ENCODE peak calls at places on chromosomes 12 and 14, in five cellular contexts. One of them, this sample, is unnamed.

GRCh38 chr12:3821441-3821840 is 51.8 kb downstream of the PARP11 start:
- DNase-seq in heart right ventricle: no peak
- DNase-seq in Peyer's patch: no peak
- DNase-seq in Karpas-422: no peak
- DNase-seq in aorta: no peak
- DNase-seq in this sample: no peak

GRCh38 chr14:68667313-68667791 is 125.5 kb downstream of the ZFP36L1 start:
- DNase-seq in heart right ventricle: no peak
- DNase-seq in Peyer's patch: no peak
- DNase-seq in Karpas-422: no peak
- DNase-seq in aorta: no peak
- DNase-seq in this sample: no peak

GRCh38 chr14:93228550-93228949 is 21.5 kb downstream of the UBR7 start:
- DNase-seq in heart right ventricle: no peak
- DNase-seq in Peyer's patch: no peak
- DNase-seq in Karpas-422: no peak
- DNase-seq in aorta: no peak
- DNase-seq in this sample: no peak

GRCh38 chr12:124479680-124480468 is 87.5 kb downstream of the NCOR2 start:
- DNase-seq in heart right ventricle: no peak
- DNase-seq in Peyer's patch: no peak
- DNase-seq in Karpas-422: no peak
- DNase-seq in aorta: no peak
- DNase-seq in this sample: no peak

GRCh38 chr12:30826276-30826675 is 71.5 kb upstream of the CAPRIN2 start:
- DNase-seq in heart right ventricle: no peak
- DNase-seq in Peyer's patch: no peak
- DNase-seq in Karpas-422: no peak
- DNase-seq in aorta: no peak
- DNase-seq in this sample: no peak

GRCh38 chr14:52059614-52060013 is 9.2 kb downstream of the NID2 start:
- DNase-seq in heart right ventricle: no peak
- DNase-seq in Peyer's patch: no peak
- DNase-seq in Karpas-422: no peak
- DNase-seq in aorta: no peak
- DNase-seq in this sample: no peak

GRCh38 chr12:106030210-106031175 is 108.3 kb downstream of the NUAK1 start:
- DNase-seq in heart right ventricle: no peak
- DNase-seq in Peyer's patch: no peak
- DNase-seq in Karpas-422: no peak
- DNase-seq in aorta: no peak
- DNase-seq in this sample: no peak

GRCh38 chr12:106226884-106227640 is 20.8 kb downstream of the CKAP4 start:
- DNase-seq in heart right ventricle: peak
- DNase-seq in Peyer's patch: no peak
- DNase-seq in Karpas-422: peak
- DNase-seq in aorta: no peak
- DNase-seq in this sample: no peak

GRCh38 chr12:84712747-84713146 is 199.9 kb downstream of the SLC6A15 start:
- DNase-seq in heart right ventricle: no peak
- DNase-seq in Peyer's patch: no peak
- DNase-seq in Karpas-422: no peak
- DNase-seq in aorta: no peak
- DNase-seq in this sample: no peak

GRCh38 chr14:67734675-67735074 is 33.0 kb downstream of the RDH12 start:
- DNase-seq in heart right ventricle: peak
- DNase-seq in Peyer's patch: no peak
- DNase-seq in Karpas-422: no peak
- DNase-seq in aorta: no peak
- DNase-seq in this sample: no peak

GRCh38 chr12:122021193-122021821 is 377 bp upstream of the BCL7A start:
- DNase-seq in heart right ventricle: no peak
- DNase-seq in Peyer's patch: no peak
- DNase-seq in Karpas-422: peak
- DNase-seq in aorta: peak
- DNase-seq in this sample: peak

GRCh38 chr14:62179367-62180018 is 417.3 kb downstream of the SNAPC1 start:
- DNase-seq in heart right ventricle: peak
- DNase-seq in Peyer's patch: no peak
- DNase-seq in Karpas-422: peak
- DNase-seq in aorta: no peak
- DNase-seq in this sample: peak

GRCh38 chr12:93624595-93625294 is 52.3 kb downstream of the SOCS2 start:
- DNase-seq in heart right ventricle: no peak
- DNase-seq in Peyer's patch: no peak
- DNase-seq in Karpas-422: no peak
- DNase-seq in aorta: no peak
- DNase-seq in this sample: no peak

GRCh38 chr14:66105819-66106218 is 380.4 kb upstream of the CCDC196 start:
- DNase-seq in heart right ventricle: no peak
- DNase-seq in Peyer's patch: no peak
- DNase-seq in Karpas-422: no peak
- DNase-seq in aorta: no peak
- DNase-seq in this sample: no peak

GRCh38 chr12:32947203-32947795 is 50.7 kb upstream of the PKP2 start:
- DNase-seq in heart right ventricle: no peak
- DNase-seq in Peyer's patch: no peak
- DNase-seq in Karpas-422: peak
- DNase-seq in aorta: no peak
- DNase-seq in this sample: no peak

GRCh38 chr12:108701779-108702435 is 29.4 kb downstream of the CORO1C start:
- DNase-seq in heart right ventricle: no peak
- DNase-seq in Peyer's patch: no peak
- DNase-seq in Karpas-422: no peak
- DNase-seq in aorta: no peak
- DNase-seq in this sample: no peak

GRCh38 chr12:58346032-58346632 is 404.8 kb downstream of the ATP23 start:
- DNase-seq in heart right ventricle: no peak
- DNase-seq in Peyer's patch: no peak
- DNase-seq in Karpas-422: peak
- DNase-seq in aorta: no peak
- DNase-seq in this sample: no peak

GRCh38 chr14:51512321-51512720 is 139.4 kb upstream of the FRMD6 start:
- DNase-seq in heart right ventricle: no peak
- DNase-seq in Peyer's patch: no peak
- DNase-seq in Karpas-422: no peak
- DNase-seq in aorta: no peak
- DNase-seq in this sample: no peak

GRCh38 chr12:26771861-26772260 is 61.1 kb downstream of the ITPR2 start:
- DNase-seq in heart right ventricle: no peak
- DNase-seq in Peyer's patch: no peak
- DNase-seq in Karpas-422: no peak
- DNase-seq in aorta: no peak
- DNase-seq in this sample: no peak

GRCh38 chr12:46571593-46571992 is 199.0 kb upstream of the SLC38A2 start:
- DNase-seq in heart right ventricle: no peak
- DNase-seq in Peyer's patch: no peak
- DNase-seq in Karpas-422: no peak
- DNase-seq in aorta: no peak
- DNase-seq in this sample: no peak

GRCh38 chr12:65778268-65779090 is 45.8 kb upstream of the HMGA2 start:
- DNase-seq in heart right ventricle: no peak
- DNase-seq in Peyer's patch: no peak
- DNase-seq in Karpas-422: no peak
- DNase-seq in aorta: no peak
- DNase-seq in this sample: no peak

GRCh38 chr12:120012067-120012621 is 23.1 kb downstream of the BICDL1 start:
- DNase-seq in heart right ventricle: no peak
- DNase-seq in Peyer's patch: peak
- DNase-seq in Karpas-422: peak
- DNase-seq in aorta: no peak
- DNase-seq in this sample: no peak

GRCh38 chr12:60921541-60921940 is 1325.7 kb downstream of the SLC16A7 start:
- DNase-seq in heart right ventricle: no peak
- DNase-seq in Peyer's patch: no peak
- DNase-seq in Karpas-422: no peak
- DNase-seq in aorta: no peak
- DNase-seq in this sample: no peak

GRCh38 chr12:26011099-26011498 is 52.6 kb downstream of the RASSF8 start:
- DNase-seq in heart right ventricle: no peak
- DNase-seq in Peyer's patch: no peak
- DNase-seq in Karpas-422: no peak
- DNase-seq in aorta: no peak
- DNase-seq in this sample: no peak

GRCh38 chr12:109723311-109723791 is 9.7 kb downstream of the FAM222A start:
- DNase-seq in heart right ventricle: peak
- DNase-seq in Peyer's patch: no peak
- DNase-seq in Karpas-422: no peak
- DNase-seq in aorta: peak
- DNase-seq in this sample: peak

GRCh38 chr14:99131632-99132271 is 140.2 kb downstream of the BCL11B start:
- DNase-seq in heart right ventricle: no peak
- DNase-seq in Peyer's patch: no peak
- DNase-seq in Karpas-422: no peak
- DNase-seq in aorta: peak
- DNase-seq in this sample: no peak

GRCh38 chr12:13038491-13039161 is 5.6 kb upstream of the FAM234B start:
- DNase-seq in heart right ventricle: no peak
- DNase-seq in Peyer's patch: no peak
- DNase-seq in Karpas-422: no peak
- DNase-seq in aorta: no peak
- DNase-seq in this sample: no peak

GRCh38 chr14:80425686-80426085 is 214.4 kb upstream of the DIO2 start:
- DNase-seq in heart right ventricle: no peak
- DNase-seq in Peyer's patch: no peak
- DNase-seq in Karpas-422: no peak
- DNase-seq in aorta: no peak
- DNase-seq in this sample: no peak

GRCh38 chr12:29807125-29807524 is 23.4 kb upstream of the TMTC1 start:
- DNase-seq in heart right ventricle: no peak
- DNase-seq in Peyer's patch: no peak
- DNase-seq in Karpas-422: no peak
- DNase-seq in aorta: no peak
- DNase-seq in this sample: no peak

GRCh38 chr12:40980346-40981005 is 207.6 kb upstream of the PDZRN4 start:
- DNase-seq in heart right ventricle: no peak
- DNase-seq in Peyer's patch: no peak
- DNase-seq in Karpas-422: no peak
- DNase-seq in aorta: no peak
- DNase-seq in this sample: no peak

GRCh38 chr12:107537464-107538119 is 148.0 kb upstream of the PWP1 start:
- DNase-seq in heart right ventricle: no peak
- DNase-seq in Peyer's patch: no peak
- DNase-seq in Karpas-422: no peak
- DNase-seq in aorta: no peak
- DNase-seq in this sample: no peak

GRCh38 chr12:49673446-49674317 is 33.5 kb downstream of the FMNL3 start:
- DNase-seq in heart right ventricle: peak
- DNase-seq in Peyer's patch: peak
- DNase-seq in Karpas-422: no peak
- DNase-seq in aorta: peak
- DNase-seq in this sample: peak

GRCh38 chr12:45966486-45966885 is 23.9 kb downstream of the SCAF11 start:
- DNase-seq in heart right ventricle: no peak
- DNase-seq in Peyer's patch: no peak
- DNase-seq in Karpas-422: no peak
- DNase-seq in aorta: no peak
- DNase-seq in this sample: no peak

DNA sequence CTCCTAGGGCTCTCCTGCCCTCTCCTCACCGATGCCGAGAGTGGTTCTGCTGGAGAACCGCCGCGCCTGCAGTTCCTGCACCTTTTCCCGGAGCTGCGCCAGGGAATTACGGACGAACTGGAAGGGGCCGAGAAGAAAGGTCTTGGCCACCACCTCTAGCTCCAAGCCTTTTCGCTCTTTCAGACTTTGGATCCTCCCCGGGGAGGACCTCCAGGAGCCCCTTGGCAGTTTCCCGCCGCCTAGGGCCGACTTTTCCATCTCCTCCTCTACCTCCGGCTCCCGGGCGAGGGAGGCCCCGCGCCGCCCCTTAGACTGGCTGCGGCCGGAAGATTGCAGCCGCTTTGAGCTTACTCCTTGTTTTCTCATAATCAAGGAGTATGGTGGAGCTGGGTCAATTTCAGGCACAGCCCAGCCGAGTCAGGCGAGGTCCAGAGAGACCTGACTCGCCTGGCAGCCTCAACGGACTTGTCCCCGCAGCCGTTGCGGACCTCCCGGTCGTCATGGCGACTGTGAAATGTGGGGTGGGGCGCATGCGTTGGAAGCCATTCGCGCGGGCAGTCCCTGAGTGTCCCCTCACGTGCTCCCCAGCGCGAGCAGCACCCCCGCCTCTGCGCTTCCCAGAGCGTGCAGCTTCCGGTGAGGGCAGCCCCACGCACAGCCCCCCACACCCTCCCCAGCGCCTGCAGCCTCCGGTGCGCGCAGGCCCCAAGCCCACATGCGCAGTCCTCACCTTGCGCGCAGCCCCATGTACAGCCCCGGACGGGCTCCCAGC is at the start of gene DPY19L2:
- DNase-seq in heart right ventricle: peak
- DNase-seq in Peyer's patch: peak
- DNase-seq in Karpas-422: no peak
- DNase-seq in aorta: peak
- DNase-seq in this sample: peak
- H3K27ac ChIP-seq in heart right ventricle: peak
- H3K27ac ChIP-seq in Peyer's patch: peak
- H3K27ac ChIP-seq in Karpas-422: no peak
- H3K27ac ChIP-seq in aorta: peak
- H3K27ac ChIP-seq in this sample: peak

GRCh38 chr14:100706200-100706599 is 20.5 kb upstream of the DLK1 start:
- DNase-seq in heart right ventricle: no peak
- DNase-seq in Peyer's patch: no peak
- DNase-seq in Karpas-422: no peak
- DNase-seq in aorta: no peak
- DNase-seq in this sample: no peak
- H3K4me3 ChIP-seq in heart right ventricle: no peak
- H3K4me3 ChIP-seq in Peyer's patch: no peak
- H3K4me3 ChIP-seq in Karpas-422: no peak
- H3K4me3 ChIP-seq in aorta: no peak
- H3K4me3 ChIP-seq in this sample: no peak

GRCh38 chr14:23829736-23830474 is 123.7 kb upstream of the DHRS4 start:
- DNase-seq in heart right ventricle: no peak
- DNase-seq in Peyer's patch: no peak
- DNase-seq in Karpas-422: no peak
- DNase-seq in aorta: peak
- DNase-seq in this sample: peak
- H3K27ac ChIP-seq in heart right ventricle: no peak
- H3K27ac ChIP-seq in Peyer's patch: no peak
- H3K27ac ChIP-seq in Karpas-422: no peak
- H3K27ac ChIP-seq in aorta: no peak
- H3K27ac ChIP-seq in this sample: peak

GRCh38 chr12:75489187-75489586 is 8.6 kb downstream of the GLIPR1 start:
- DNase-seq in heart right ventricle: no peak
- DNase-seq in Peyer's patch: no peak
- DNase-seq in Karpas-422: no peak
- DNase-seq in aorta: no peak
- DNase-seq in this sample: no peak

GRCh38 chr12:75487310-75487709 is 6.8 kb downstream of the GLIPR1 start:
- DNase-seq in heart right ventricle: no peak
- DNase-seq in Peyer's patch: no peak
- DNase-seq in Karpas-422: no peak
- DNase-seq in aorta: no peak
- DNase-seq in this sample: no peak

GRCh38 chr12:75491169-75491568 is 10.6 kb downstream of the GLIPR1 start:
- DNase-seq in heart right ventricle: no peak
- DNase-seq in Peyer's patch: no peak
- DNase-seq in Karpas-422: no peak
- DNase-seq in aorta: no peak
- DNase-seq in this sample: no peak

GRCh38 chr12:75488553-75488952 is 8.0 kb downstream of the GLIPR1 start:
- DNase-seq in heart right ventricle: no peak
- DNase-seq in Peyer's patch: peak
- DNase-seq in Karpas-422: peak
- DNase-seq in aorta: peak
- DNase-seq in this sample: no peak

GRCh38 chr12:75489613-75490210 is 9.2 kb downstream of the GLIPR1 start:
- DNase-seq in heart right ventricle: no peak
- DNase-seq in Peyer's patch: no peak
- DNase-seq in Karpas-422: no peak
- DNase-seq in aorta: no peak
- DNase-seq in this sample: no peak
- H3K4me3 ChIP-seq in heart right ventricle: no peak
- H3K4me3 ChIP-seq in Peyer's patch: no peak
- H3K4me3 ChIP-seq in Karpas-422: no peak
- H3K4me3 ChIP-seq in aorta: peak
- H3K4me3 ChIP-seq in this sample: no peak

This sample was measured in transverse colon.